ENCODE peak calls at places on chromosome 6, in six cellular contexts. H, O, L, Y, X and G are unnamed samples.

GRCh38 chr6:88013554-88013953 is 34.1 kb upstream of the SPACA1 start:
- DNase-seq in H (no peak), O (peak), L (no peak), Y (no peak), X (no peak), G (no peak)

GRCh38 chr6:14175031-14175430 is 57.5 kb downstream of the CD83 start:
- DNase-seq in H (no peak), O (no peak), L (no peak), Y (no peak), X (no peak), G (no peak)

GRCh38 chr6:88877893-88878292 is 85.5 kb downstream of the RNGTT start:
- DNase-seq in H (no peak), O (no peak), L (no peak), Y (no peak), X (no peak), G (no peak)

GRCh38 chr6:99241905-99242534 is 107.5 kb downstream of the FAXC start:
- DNase-seq in H (no peak), O (peak), L (peak), Y (peak), X (peak), G (no peak)

GRCh38 chr6:14286144-14286543 is 168.6 kb downstream of the CD83 start:
- DNase-seq in H (no peak), O (no peak), L (peak), Y (no peak), X (peak), G (no peak)

GRCh38 chr6:79536969-79537747 is at the start of gene LCA5:
- DNase-seq in H (peak), O (peak), L (peak), Y (peak), X (peak), G (peak)

GRCh38 chr6:44166591-44167184 is 8.1 kb downstream of the CAPN11 start:
- DNase-seq in H (no peak), O (peak), L (no peak), Y (no peak), X (no peak), G (no peak)

GRCh38 chr6:89323461-89324098 is 8.5 kb upstream of the GABRR2 start:
- DNase-seq in H (no peak), O (no peak), L (peak), Y (no peak), X (peak), G (no peak)

GRCh38 chr6:105374010-105374420 is 28.9 kb downstream of the PREP start:
- DNase-seq in H (no peak), O (no peak), L (peak), Y (no peak), X (peak), G (no peak)

GRCh38 chr6:86477510-86478166 is 459.7 kb upstream of the HTR1E start:
- DNase-seq in H (no peak), O (peak), L (no peak), Y (no peak), X (no peak), G (no peak)